ENCODE peak calls at places on chromosomes 7 and 10, in seven cellular contexts. One of them, this sample, is unnamed.

GRCh38 chr10:27391325-27391724 is 112.8 kb upstream of the RAB18 start:
- DNase-seq in stomach: no peak
- DNase-seq in HCT116: no peak
- DNase-seq in Panc1: no peak
- DNase-seq in esophagus muscularis mucosa: no peak
- DNase-seq in GM12891: no peak
- DNase-seq in spleen: no peak
- DNase-seq in this sample: no peak

GRCh38 chr7:56092789-56093531 is at the start of gene PHKG1:
- DNase-seq in stomach: peak
- DNase-seq in HCT116: no peak
- DNase-seq in Panc1: no peak
- DNase-seq in esophagus muscularis mucosa: peak
- DNase-seq in GM12891: no peak
- DNase-seq in spleen: peak
- DNase-seq in this sample: peak

GRCh38 chr10:90779573-90779972 is 78.3 kb downstream of the HTR7 start:
- DNase-seq in stomach: no peak
- DNase-seq in HCT116: peak
- DNase-seq in Panc1: no peak
- DNase-seq in esophagus muscularis mucosa: no peak
- DNase-seq in GM12891: no peak
- DNase-seq in spleen: no peak
- DNase-seq in this sample: no peak

GRCh38 chr10:28125701-28126100 is 126.8 kb upstream of the ODAD2 start:
- DNase-seq in stomach: no peak
- DNase-seq in HCT116: no peak
- DNase-seq in Panc1: no peak
- DNase-seq in esophagus muscularis mucosa: no peak
- DNase-seq in GM12891: no peak
- DNase-seq in spleen: no peak
- DNase-seq in this sample: no peak

GRCh38 chr10:36023939-36024338 is 381.8 kb upstream of the FZD8 start:
- DNase-seq in stomach: no peak
- DNase-seq in HCT116: no peak
- DNase-seq in Panc1: no peak
- DNase-seq in esophagus muscularis mucosa: no peak
- DNase-seq in GM12891: no peak
- DNase-seq in spleen: no peak
- DNase-seq in this sample: no peak

GRCh38 chr7:137895301-137896201 is 48.8 kb upstream of the DGKI start:
- DNase-seq in stomach: no peak
- DNase-seq in HCT116: no peak
- DNase-seq in Panc1: no peak
- DNase-seq in esophagus muscularis mucosa: no peak
- DNase-seq in GM12891: no peak
- DNase-seq in spleen: no peak
- DNase-seq in this sample: no peak

GRCh38 chr7:94656925-94657731 is 1.2 kb upstream of the SGCE start:
- DNase-seq in stomach: no peak
- DNase-seq in HCT116: peak
- DNase-seq in Panc1: no peak
- DNase-seq in esophagus muscularis mucosa: peak
- DNase-seq in GM12891: no peak
- DNase-seq in spleen: peak
- DNase-seq in this sample: no peak

GRCh38 chr7:50853311-50853710 is 70.6 kb upstream of the GRB10 start:
- DNase-seq in stomach: no peak
- DNase-seq in HCT116: no peak
- DNase-seq in Panc1: no peak
- DNase-seq in esophagus muscularis mucosa: no peak
- DNase-seq in GM12891: no peak
- DNase-seq in spleen: no peak
- DNase-seq in this sample: no peak

GRCh38 chr10:67239864-67240497 is 314.1 kb downstream of the LRRTM3 start:
- DNase-seq in stomach: no peak
- DNase-seq in HCT116: no peak
- DNase-seq in Panc1: no peak
- DNase-seq in esophagus muscularis mucosa: no peak
- DNase-seq in GM12891: no peak
- DNase-seq in spleen: no peak
- DNase-seq in this sample: no peak

GRCh38 chr7:23115991-23116390 is 10.4 kb downstream of the KLHL7 start:
- DNase-seq in stomach: no peak
- DNase-seq in HCT116: no peak
- DNase-seq in Panc1: no peak
- DNase-seq in esophagus muscularis mucosa: no peak
- DNase-seq in GM12891: no peak
- DNase-seq in spleen: no peak
- DNase-seq in this sample: no peak

GRCh38 chr10:100828744-100829102 is 83.3 kb downstream of the PAX2 start:
- DNase-seq in stomach: no peak
- DNase-seq in HCT116: no peak
- DNase-seq in Panc1: no peak
- DNase-seq in esophagus muscularis mucosa: no peak
- DNase-seq in GM12891: no peak
- DNase-seq in spleen: no peak
- DNase-seq in this sample: no peak

GRCh38 chr10:63788152-63788821 is 267.1 kb downstream of the REEP3 start:
- DNase-seq in stomach: peak
- DNase-seq in HCT116: no peak
- DNase-seq in Panc1: no peak
- DNase-seq in esophagus muscularis mucosa: no peak
- DNase-seq in GM12891: no peak
- DNase-seq in spleen: no peak
- DNase-seq in this sample: no peak

GRCh38 chr7:12136545-12136944 is 74.5 kb upstream of the TMEM106B start:
- DNase-seq in stomach: no peak
- DNase-seq in HCT116: no peak
- DNase-seq in Panc1: no peak
- DNase-seq in esophagus muscularis mucosa: no peak
- DNase-seq in GM12891: no peak
- DNase-seq in spleen: no peak
- DNase-seq in this sample: no peak

GRCh38 chr7:96089511-96089910 is 232.4 kb downstream of the SLC25A13 start:
- DNase-seq in stomach: no peak
- DNase-seq in HCT116: no peak
- DNase-seq in Panc1: no peak
- DNase-seq in esophagus muscularis mucosa: no peak
- DNase-seq in GM12891: no peak
- DNase-seq in spleen: no peak
- DNase-seq in this sample: no peak

GRCh38 chr10:30858499-30858898 is 173.2 kb downstream of the ZNF438 start:
- DNase-seq in stomach: no peak
- DNase-seq in HCT116: no peak
- DNase-seq in Panc1: no peak
- DNase-seq in esophagus muscularis mucosa: no peak
- DNase-seq in GM12891: no peak
- DNase-seq in spleen: no peak
- DNase-seq in this sample: no peak

GRCh38 chr10:30861217-30861616 is 170.4 kb downstream of the ZNF438 start:
- DNase-seq in stomach: no peak
- DNase-seq in HCT116: no peak
- DNase-seq in Panc1: no peak
- DNase-seq in esophagus muscularis mucosa: no peak
- DNase-seq in GM12891: no peak
- DNase-seq in spleen: no peak
- DNase-seq in this sample: no peak

GRCh38 chr10:30855131-30855530 is 176.5 kb downstream of the ZNF438 start:
- DNase-seq in stomach: no peak
- DNase-seq in HCT116: no peak
- DNase-seq in Panc1: no peak
- DNase-seq in esophagus muscularis mucosa: no peak
- DNase-seq in GM12891: no peak
- DNase-seq in spleen: no peak
- DNase-seq in this sample: no peak

GRCh38 chr10:30854656-30855055 is 177.0 kb downstream of the ZNF438 start:
- DNase-seq in stomach: no peak
- DNase-seq in HCT116: no peak
- DNase-seq in Panc1: no peak
- DNase-seq in esophagus muscularis mucosa: no peak
- DNase-seq in GM12891: no peak
- DNase-seq in spleen: no peak
- DNase-seq in this sample: no peak

DNA sequence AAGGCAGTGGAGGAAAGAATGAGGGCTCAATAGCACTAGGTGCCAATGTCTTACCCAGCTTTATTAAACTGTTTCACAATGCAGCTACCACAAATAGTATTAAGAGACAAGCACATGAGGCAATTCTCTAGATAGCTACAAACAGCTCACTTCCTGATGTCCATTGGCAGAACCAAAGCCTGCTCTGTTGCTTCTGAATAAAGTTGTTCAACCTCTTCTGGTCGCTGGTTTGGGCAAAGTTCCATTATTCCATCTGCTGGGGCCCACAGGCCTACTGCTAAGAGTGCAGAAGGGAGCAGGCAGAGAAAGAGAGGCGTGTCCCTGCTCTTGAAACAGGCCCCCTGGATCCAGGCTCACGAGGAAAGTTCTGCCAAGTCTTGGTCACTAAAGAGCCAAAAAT is 173.9 kb downstream of the ZNF438 start:
- DNase-seq in stomach: no peak
- DNase-seq in HCT116: no peak
- DNase-seq in Panc1: no peak
- DNase-seq in esophagus muscularis mucosa: peak
- DNase-seq in GM12891: no peak
- DNase-seq in spleen: no peak
- DNase-seq in this sample: no peak
- TF ChIP-seq POLR2AphosphoS5 in stomach: no peak
- TF ChIP-seq POLR2AphosphoS5 in HCT116: no peak
- TF ChIP-seq POLR2AphosphoS5 in Panc1: no peak
- TF ChIP-seq POLR2AphosphoS5 in esophagus muscularis mucosa: peak
- TF ChIP-seq POLR2AphosphoS5 in GM12891: no peak
- TF ChIP-seq POLR2AphosphoS5 in spleen: no peak
- TF ChIP-seq POLR2AphosphoS5 in this sample: peak

DNA sequence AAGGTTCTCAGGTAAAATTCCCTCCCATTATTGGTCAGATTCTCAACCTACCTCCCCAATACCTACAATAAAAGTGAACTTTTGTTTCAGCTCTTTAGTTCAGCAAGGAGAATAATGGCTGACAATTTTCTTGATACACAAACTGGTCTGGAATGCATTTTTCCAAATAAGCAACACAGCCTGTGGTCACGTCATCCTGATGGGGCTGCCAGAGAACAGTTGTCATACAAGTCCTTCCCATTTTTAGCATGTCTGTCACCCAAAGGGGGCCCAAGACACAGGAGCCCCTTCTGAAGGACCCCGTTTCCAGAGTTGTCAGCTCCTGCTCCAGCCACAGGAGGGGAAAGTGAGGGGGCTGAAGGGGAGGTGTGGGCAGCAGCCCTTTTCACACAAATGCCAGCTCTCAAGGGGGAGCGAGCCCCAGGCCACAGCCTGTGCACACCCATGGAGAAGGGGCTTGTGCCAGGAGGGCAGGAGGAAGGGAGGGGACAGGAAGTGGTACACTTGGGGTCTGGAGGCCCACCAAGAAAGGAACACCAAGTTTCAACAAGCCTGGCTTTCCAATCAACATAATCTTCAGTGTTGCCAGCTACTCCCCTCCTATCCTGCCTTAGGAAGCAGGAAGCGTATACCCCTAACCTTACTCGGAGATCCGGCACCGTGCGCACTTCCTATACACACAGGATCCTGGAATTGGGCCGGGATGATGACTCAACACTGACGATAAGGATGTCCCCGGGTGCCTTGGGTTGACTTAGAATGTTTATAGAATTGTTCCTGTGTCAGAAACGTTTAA is 43.4 kb upstream of the PDLIM1 start:
- DNase-seq in stomach: peak
- DNase-seq in HCT116: no peak
- DNase-seq in Panc1: no peak
- DNase-seq in esophagus muscularis mucosa: no peak
- DNase-seq in GM12891: no peak
- DNase-seq in spleen: no peak
- DNase-seq in this sample: peak
- TF ChIP-seq POLR2AphosphoS5 in stomach: peak
- TF ChIP-seq POLR2AphosphoS5 in HCT116: no peak
- TF ChIP-seq POLR2AphosphoS5 in Panc1: no peak
- TF ChIP-seq POLR2AphosphoS5 in esophagus muscularis mucosa: peak
- TF ChIP-seq POLR2AphosphoS5 in GM12891: no peak
- TF ChIP-seq POLR2AphosphoS5 in spleen: peak
- TF ChIP-seq POLR2AphosphoS5 in this sample: peak

GRCh38 chr10:88385601-88386203 is 197.4 kb downstream of the RNLS start:
- DNase-seq in stomach: peak
- DNase-seq in HCT116: peak
- DNase-seq in Panc1: no peak
- DNase-seq in esophagus muscularis mucosa: no peak
- DNase-seq in GM12891: peak
- DNase-seq in spleen: peak
- DNase-seq in this sample: peak
- TF ChIP-seq POLR2AphosphoS5 in stomach: peak
- TF ChIP-seq POLR2AphosphoS5 in HCT116: peak
- TF ChIP-seq POLR2AphosphoS5 in Panc1: no peak
- TF ChIP-seq POLR2AphosphoS5 in esophagus muscularis mucosa: no peak
- TF ChIP-seq POLR2AphosphoS5 in GM12891: peak
- TF ChIP-seq POLR2AphosphoS5 in spleen: peak
- TF ChIP-seq POLR2AphosphoS5 in this sample: no peak

DNA sequence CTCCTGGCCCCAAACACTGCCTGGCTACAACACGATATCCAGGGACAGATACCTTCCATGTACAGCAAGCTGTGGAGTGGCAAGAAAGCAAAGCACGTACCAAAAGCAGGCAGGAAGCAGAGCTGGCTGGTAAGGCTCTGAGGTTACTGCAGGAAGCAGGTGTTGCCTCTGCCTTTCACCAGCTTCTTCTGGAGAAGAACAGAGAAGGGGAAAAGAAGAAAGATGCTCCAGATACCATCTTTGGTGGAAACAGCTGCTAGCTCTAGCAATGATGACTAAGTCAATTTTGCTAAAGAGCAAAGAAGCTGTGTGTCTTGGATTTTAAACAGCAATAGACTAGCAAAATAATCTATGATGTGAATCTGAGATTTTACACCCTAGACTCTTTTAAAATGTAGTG is 34.9 kb upstream of the PRSS1 start:
- DNase-seq in stomach: no peak
- DNase-seq in HCT116: no peak
- DNase-seq in Panc1: no peak
- DNase-seq in esophagus muscularis mucosa: no peak
- DNase-seq in GM12891: no peak
- DNase-seq in spleen: no peak
- DNase-seq in this sample: no peak
- TF ChIP-seq POLR2AphosphoS5 in stomach: no peak
- TF ChIP-seq POLR2AphosphoS5 in HCT116: no peak
- TF ChIP-seq POLR2AphosphoS5 in Panc1: no peak
- TF ChIP-seq POLR2AphosphoS5 in esophagus muscularis mucosa: no peak
- TF ChIP-seq POLR2AphosphoS5 in GM12891: no peak
- TF ChIP-seq POLR2AphosphoS5 in spleen: no peak
- TF ChIP-seq POLR2AphosphoS5 in this sample: no peak